ENCODE peak calls at places on chromosomes 1 and 21, in five cellular contexts. Z, F, U, O and X are unnamed samples.

GRCh38 chr1:201309420-201309819 is 26.1 kb downstream of the PKP1 start:
- DNase-seq in Z (peak; percentile 48), O (no peak), U (peak; percentile 67), F (no peak), X (no peak)

GRCh38 chr1:206504363-206504713 is 3.0 kb upstream of the RASSF5 start:
- DNase-seq in U (no peak), O (no peak), Z (no peak), F (no peak), X (no peak)

GRCh38 chr1:232367293-232367692 is 262.6 kb downstream of the SIPA1L2 start:
- DNase-seq in O (no peak), F (no peak), U (no peak), Z (no peak), X (no peak)

GRCh38 chr1:229341811-229342304 is 989 bp downstream of the CCSAP start:
- DNase-seq in U (no peak), F (no peak), Z (no peak), O (no peak), X (no peak)

GRCh38 chr1:61570191-61570590 is 154.8 kb downstream of the TM2D1 start:
- DNase-seq in O (no peak), U (no peak), F (no peak), Z (no peak), X (no peak)

GRCh38 chr1:59682405-59683080 is 132.2 kb upstream of the HOOK1 start:
- DNase-seq in F (no peak), O (no peak), Z (peak; percentile 27), U (no peak), X (no peak)

GRCh38 chr1:33388989-33389771 is 41.7 kb downstream of the PHC2 start:
- DNase-seq in F (no peak), Z (peak; percentile 50), O (no peak), U (peak; percentile 49), X (no peak)

GRCh38 chr1:198024782-198025181 is 107.6 kb downstream of the LHX9 start:
- DNase-seq in Z (no peak), U (no peak), F (no peak), O (no peak), X (no peak)

GRCh38 chr1:241702436-241702835 is 50.4 kb downstream of the WDR64 start:
- DNase-seq in U (no peak), Z (no peak), O (no peak), F (no peak), X (peak; percentile 32)

GRCh38 chr21:41438425-41439113 is 12.5 kb downstream of the MX1 start:
- DNase-seq in F (no peak), Z (no peak), O (no peak), U (no peak), X (no peak)

GRCh38 chr1:175269151-175269550 is 76.6 kb upstream of the KIAA0040 start:
- DNase-seq in Z (no peak), F (no peak), U (no peak), O (no peak), X (no peak)

DNA sequence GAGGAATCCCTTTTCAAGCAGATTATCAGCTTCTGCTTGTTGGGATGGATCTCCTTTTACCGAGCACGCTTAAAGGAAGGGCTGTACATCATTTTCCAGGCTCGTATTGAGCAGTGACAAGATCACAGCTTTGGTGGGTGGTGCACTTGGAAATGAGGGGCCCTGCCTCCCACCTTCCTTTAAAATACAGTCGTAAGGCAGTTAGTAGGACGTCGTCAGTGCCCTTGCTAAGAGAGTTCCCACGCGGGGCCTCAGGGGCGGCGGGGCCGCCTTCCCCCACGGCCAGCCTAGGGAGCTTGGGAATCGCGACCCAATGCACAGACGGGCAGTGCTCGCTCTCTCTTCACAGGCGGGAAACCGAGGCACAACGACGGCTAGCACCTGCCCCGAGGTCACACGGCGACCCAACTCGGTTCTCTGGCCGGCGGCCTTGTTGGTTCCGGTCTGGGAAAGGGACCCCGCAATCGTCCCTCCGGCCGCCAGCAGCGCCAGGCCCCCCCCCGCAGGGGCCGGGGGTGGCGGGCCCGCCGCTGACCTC is 58.6 kb downstream of the H3-3A start:
- DNase-seq in F (no peak), U (no peak), Z (no peak), O (no peak), X (no peak)
- H3K4me3 ChIP-seq in F (peak overlapping the region; percentile 42), U (peak overlapping the region; percentile 81), Z (peak overlapping the region; percentile 32), O (peak overlapping the region; percentile 68), X (peak overlapping the region; percentile 25)

GRCh38 chr1:25040122-25040685 is 110.1 kb upstream of the RUNX3 start:
- DNase-seq in Z (no peak), U (no peak), F (no peak), O (no peak), X (no peak)

GRCh38 chr1:25038699-25039098 is 108.6 kb upstream of the RUNX3 start:
- DNase-seq in O (no peak), U (no peak), F (no peak), Z (no peak), X (no peak)

GRCh38 chr1:25041869-25042268 is 111.8 kb upstream of the RUNX3 start:
- DNase-seq in F (no peak), O (no peak), Z (no peak), U (no peak), X (no peak)

GRCh38 chr1:25037174-25038074 is 107.3 kb upstream of the RUNX3 start:
- DNase-seq in O (no peak), F (no peak), U (no peak), Z (peak; percentile 29), X (no peak)

GRCh38 chr1:25039229-25039628 is 109.2 kb upstream of the RUNX3 start:
- DNase-seq in Z (no peak), U (no peak), F (no peak), O (no peak), X (no peak)
- TF ChIP-seq CTCF in Z (peak; percentile 60), U (no peak), F (peak; percentile 5), O (peak; percentile 8), X (peak; percentile 17)

GRCh38 chr1:150010388-150011115 is at the start of gene OTUD7B:
- DNase-seq in O (peak; percentile 91), Z (peak; percentile 76), F (no peak), U (peak; percentile 89), X (peak; percentile 42)

GRCh38 chr1:150005606-150006005 is 4.9 kb downstream of the OTUD7B start:
- DNase-seq in U (no peak), Z (no peak), O (no peak), F (no peak), X (no peak)

GRCh38 chr1:150006881-150007401 is 3.6 kb downstream of the OTUD7B start:
- DNase-seq in Z (peak; percentile 19), O (no peak), U (no peak), F (no peak), X (no peak)

GRCh38 chr1:150009604-150010387 is 730 bp downstream of the OTUD7B start:
- DNase-seq in O (no peak), U (peak; percentile 21), Z (peak; percentile 77), F (no peak), X (peak; percentile 49)

DNA sequence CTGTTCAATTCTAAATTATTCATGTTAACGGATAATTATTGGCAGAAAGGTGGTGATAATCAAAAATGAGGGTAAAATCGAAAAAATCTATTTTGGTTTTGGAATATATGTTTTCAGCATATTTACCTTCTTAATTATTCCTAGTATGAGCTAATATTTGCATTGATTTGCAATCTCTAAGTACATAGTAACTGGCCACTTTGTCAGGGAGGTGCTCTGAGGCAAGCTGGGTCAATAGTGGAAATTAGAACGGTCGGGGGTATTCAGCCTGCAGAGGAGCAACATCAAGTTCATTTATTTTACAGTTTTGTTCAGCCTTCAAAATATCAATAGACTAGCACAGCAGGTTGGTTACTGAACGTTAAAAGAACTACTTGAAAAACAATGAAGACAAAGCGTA is 1.8 kb downstream of the OTUD7B start:
- DNase-seq in Z (no peak), O (no peak), U (no peak), F (no peak), X (no peak)
- H3K4me3 ChIP-seq in Z (peak overlapping the region; percentile 92), O (peak overlapping the region; percentile 99), U (peak overlapping the region; percentile 88), F (peak overlapping the region; percentile 67), X (peak overlapping the region; percentile 87)

GRCh38 chr1:112673589-112674439 is 645 bp upstream of the MOV10 start:
- DNase-seq in U (no peak), O (no peak), F (no peak), Z (peak; percentile 66), X (peak; percentile 51)
- TF ChIP-seq CTCF in U (peak; percentile 58), O (peak; percentile 37), F (peak; percentile 52), Z (peak; percentile 75), X (peak; percentile 54)

GRCh38 chr1:219660666-219661463 is 48.0 kb upstream of the ZC3H11B start:
- DNase-seq in U (peak; percentile 91), F (peak; percentile 55), Z (peak; percentile 94), O (peak; percentile 12), X (peak; percentile 77)
- H3K4me3 ChIP-seq in U (peak overlapping the region; percentile 50), F (no peak overlapping the region), Z (peak overlapping the region; percentile 33), O (no peak overlapping the region), X (no peak overlapping the region)

DNA sequence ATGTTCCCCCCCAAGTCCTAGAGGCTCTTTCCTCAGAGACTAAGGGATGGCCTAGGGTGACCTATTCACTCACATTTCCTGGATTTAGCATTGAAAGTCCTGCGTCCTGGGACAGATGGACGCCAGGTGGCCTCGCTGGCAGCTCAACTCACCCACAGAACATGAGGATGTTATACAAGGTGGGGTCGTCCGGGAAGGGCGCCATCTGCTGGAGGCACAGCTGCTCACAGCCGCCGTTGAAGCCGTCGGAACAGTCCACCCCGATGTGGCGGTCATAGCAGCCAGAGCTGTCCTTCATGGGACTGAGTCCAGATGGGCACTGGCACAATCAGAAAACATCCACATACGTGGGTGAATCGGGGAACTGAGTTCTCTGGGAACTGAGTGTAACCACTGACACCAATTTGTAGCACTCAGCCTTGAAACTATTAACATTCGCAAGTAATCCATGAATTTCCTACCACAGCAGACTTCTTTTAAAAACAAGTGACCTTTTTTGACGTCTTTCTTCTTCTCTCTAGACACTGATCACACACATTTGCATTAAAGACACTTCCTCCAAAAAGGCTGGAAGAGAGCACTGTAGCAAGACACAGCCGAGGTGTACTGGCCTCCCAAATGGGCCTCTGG is 215.4 kb downstream of the ASTN1 start:
- DNase-seq in F (peak; percentile 47), Z (peak; percentile 1), U (peak; percentile 25), O (peak; percentile 52), X (no peak)
- TF ChIP-seq CTCF in F (peak; percentile 87), Z (peak; percentile 59), U (peak; percentile 66), O (peak; percentile 87), X (peak; percentile 48)

GRCh38 chr1:169836198-169836597 is 41.5 kb upstream of the METTL18 start:
- DNase-seq in F (no peak), U (no peak), O (no peak), Z (no peak), X (no peak)
- H3K4me3 ChIP-seq in F (no peak overlapping the region), U (no peak overlapping the region), O (no peak overlapping the region), Z (no peak overlapping the region), X (no peak overlapping the region)

GRCh38 chr1:220942278-220942677 is 63.0 kb downstream of the HLX start:
- DNase-seq in U (no peak), O (no peak), Z (no peak), F (no peak), X (no peak)
- TF ChIP-seq CTCF in U (no peak), O (no peak), Z (no peak), F (no peak), X (no peak)

DNA sequence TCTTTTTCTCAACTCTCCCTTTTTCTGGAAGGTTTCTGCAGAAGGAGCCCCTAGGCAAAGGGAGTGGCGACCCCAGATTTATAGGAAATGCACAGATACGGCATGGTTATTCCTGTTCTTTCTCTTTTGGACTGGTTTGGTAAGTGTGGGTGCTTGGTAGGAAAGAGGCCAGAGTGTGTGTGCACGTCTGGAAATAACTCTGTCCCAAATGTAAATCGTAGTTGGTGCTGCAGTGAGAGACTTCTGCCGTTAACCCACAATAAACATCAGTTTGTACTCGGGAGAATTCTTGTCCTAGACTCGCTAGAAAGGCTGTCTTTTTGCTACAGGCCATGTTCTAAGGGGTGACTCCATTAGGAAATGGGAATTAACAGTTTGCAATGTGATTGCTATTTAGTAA is 761 bp downstream of the SLC44A3 start:
- DNase-seq in U (no peak), O (no peak), Z (no peak), F (no peak), X (no peak)
- H3K4me3 ChIP-seq in U (peak overlapping the region; percentile 78), O (no peak overlapping the region), Z (peak overlapping the region; percentile 64), F (peak overlapping the region; percentile 51), X (no peak overlapping the region)